ENCODE peak calls at places on chromosomes 13 and 19, in five cellular contexts. D is astrocyte of the hippocampus; C is CD4-positive, alpha-beta memory T cell; A is left ventricle myocardium superior; L is AML-193. Y is an unnamed sample.

GRCh38 chr13:47139519-47139918 is 242.7 kb upstream of the HTR2A start:
- DNase-seq in D (no peak), C (no peak), A (no peak), L (no peak), Y (no peak)

GRCh38 chr13:111398715-111399299 is 78.4 kb downstream of the TEX29 start:
- DNase-seq in D (no peak), C (no peak), A (no peak), L (no peak), Y (no peak)

GRCh38 chr19:7910321-7911161 is 4.1 kb upstream of the TGFBR3L start:
- DNase-seq in D (no peak), C (no peak), A (no peak), L (no peak), Y (no peak)

GRCh38 chr13:23654111-23655110 is 84.2 kb downstream of the TNFRSF19 start:
- DNase-seq in D (peak), C (no peak), A (peak), L (no peak), Y (no peak)

GRCh38 chr19:10226376-10227214 is 4.5 kb downstream of the S1PR2 start:
- DNase-seq in D (no peak), C (no peak), A (peak), L (no peak), Y (no peak)

GRCh38 chr13:106507560-106508274 is 27.7 kb downstream of the EFNB2 start:
- DNase-seq in D (peak), C (no peak), A (no peak), L (peak), Y (no peak)

GRCh38 chr19:45151821-45152503 is 8.8 kb downstream of the NKPD1 start:
- DNase-seq in D (no peak), C (peak), A (no peak), L (no peak), Y (no peak)

GRCh38 chr19:18731562-18732008 is 48.1 kb downstream of the CRTC1 start:
- DNase-seq in D (no peak), C (no peak), A (no peak), L (no peak), Y (no peak)

GRCh38 chr19:33227242-33227650 is 1.6 kb upstream of the SLC7A10 start:
- DNase-seq in D (peak), C (no peak), A (no peak), L (no peak), Y (peak)

GRCh38 chr19:29217591-29217990 is 4.6 kb upstream of the UQCRFS1 start:
- DNase-seq in D (no peak), C (no peak), A (no peak), L (no peak), Y (peak)

GRCh38 chr13:43878897-43879322 is 630 bp downstream of the CCDC122 start:
- DNase-seq in D (peak), C (peak), A (peak), L (no peak), Y (peak)

GRCh38 chr13:45206340-45206739 is 5.5 kb upstream of the KCTD4 start:
- DNase-seq in D (peak), C (no peak), A (no peak), L (no peak), Y (no peak)

GRCh38 chr13:101626925-101627555 is 174.6 kb downstream of the ITGBL1 start:
- DNase-seq in D (no peak), C (no peak), A (no peak), L (peak), Y (no peak)

Y was measured in retina.